ENCODE peak calls at places on chromosomes 12 and 14, in five cellular contexts. One of them, this sample, is unnamed.

GRCh38 chr12:75862692-75863471 is 168.7 kb downstream of the PHLDA1 start:
- DNase-seq in neuronal stem cell: no peak
- DNase-seq in endothelial cell of umbilical vein: peak
- DNase-seq in IMR-90: peak
- DNase-seq in NT2/D1: no peak
- DNase-seq in this sample: no peak

GRCh38 chr14:28097585-28097984 is 669.0 kb upstream of the FOXG1 start:
- DNase-seq in neuronal stem cell: no peak
- DNase-seq in IMR-90: no peak
- DNase-seq in endothelial cell of umbilical vein: no peak
- DNase-seq in NT2/D1: no peak
- DNase-seq in this sample: no peak

GRCh38 chr14:52948039-52948438 is 2.8 kb downstream of the FERMT2 start:
- DNase-seq in IMR-90: no peak
- DNase-seq in NT2/D1: no peak
- DNase-seq in neuronal stem cell: no peak
- DNase-seq in endothelial cell of umbilical vein: no peak
- DNase-seq in this sample: no peak

GRCh38 chr12:47801170-47801903 is 18.4 kb downstream of the HDAC7 start:
- DNase-seq in neuronal stem cell: no peak
- DNase-seq in endothelial cell of umbilical vein: peak
- DNase-seq in NT2/D1: no peak
- DNase-seq in IMR-90: no peak
- DNase-seq in this sample: no peak

GRCh38 chr14:54188036-54188666 is 208.7 kb upstream of the CDKN3 start:
- DNase-seq in neuronal stem cell: no peak
- DNase-seq in endothelial cell of umbilical vein: no peak
- DNase-seq in IMR-90: no peak
- DNase-seq in NT2/D1: no peak
- DNase-seq in this sample: no peak

GRCh38 chr14:74085828-74086227 is 1.1 kb downstream of the LIN52 start:
- DNase-seq in neuronal stem cell: no peak
- DNase-seq in IMR-90: no peak
- DNase-seq in NT2/D1: no peak
- DNase-seq in endothelial cell of umbilical vein: no peak
- DNase-seq in this sample: peak

GRCh38 chr12:6294156-6294532 is 16.3 kb upstream of the PLEKHG6 start:
- DNase-seq in neuronal stem cell: no peak
- DNase-seq in IMR-90: no peak
- DNase-seq in NT2/D1: no peak
- DNase-seq in endothelial cell of umbilical vein: no peak
- DNase-seq in this sample: no peak

GRCh38 chr14:104239866-104240301 is 101.5 kb downstream of the KIF26A start:
- DNase-seq in NT2/D1: no peak
- DNase-seq in IMR-90: no peak
- DNase-seq in neuronal stem cell: no peak
- DNase-seq in endothelial cell of umbilical vein: no peak
- DNase-seq in this sample: no peak

GRCh38 chr14:69298131-69299071 is 38.4 kb downstream of the GALNT16 start:
- DNase-seq in endothelial cell of umbilical vein: no peak
- DNase-seq in IMR-90: no peak
- DNase-seq in neuronal stem cell: no peak
- DNase-seq in NT2/D1: no peak
- DNase-seq in this sample: no peak

GRCh38 chr12:70759161-70759918 is 122.1 kb upstream of the PTPRB start:
- DNase-seq in endothelial cell of umbilical vein: no peak
- DNase-seq in neuronal stem cell: no peak
- DNase-seq in IMR-90: no peak
- DNase-seq in NT2/D1: no peak
- DNase-seq in this sample: no peak

GRCh38 chr14:27553820-27554219 is 956.0 kb upstream of the NOVA1 start:
- DNase-seq in IMR-90: no peak
- DNase-seq in endothelial cell of umbilical vein: peak
- DNase-seq in neuronal stem cell: no peak
- DNase-seq in NT2/D1: no peak
- DNase-seq in this sample: no peak

GRCh38 chr12:113184098-113184899 is 979 bp downstream of the DDX54 start:
- DNase-seq in NT2/D1: no peak
- DNase-seq in endothelial cell of umbilical vein: no peak
- DNase-seq in neuronal stem cell: no peak
- DNase-seq in IMR-90: no peak
- DNase-seq in this sample: no peak

GRCh38 chr14:24430682-24431568 is 1.2 kb downstream of the KHNYN start:
- DNase-seq in endothelial cell of umbilical vein: peak
- DNase-seq in IMR-90: peak
- DNase-seq in neuronal stem cell: no peak
- DNase-seq in NT2/D1: no peak
- DNase-seq in this sample: peak

GRCh38 chr12:124646385-124647230 is 79.2 kb upstream of the NCOR2 start:
- DNase-seq in endothelial cell of umbilical vein: no peak
- DNase-seq in NT2/D1: no peak
- DNase-seq in neuronal stem cell: no peak
- DNase-seq in IMR-90: no peak
- DNase-seq in this sample: no peak

GRCh38 chr14:49915085-49915484 is 22.2 kb downstream of the ARF6 start:
- DNase-seq in IMR-90: no peak
- DNase-seq in neuronal stem cell: no peak
- DNase-seq in endothelial cell of umbilical vein: no peak
- DNase-seq in NT2/D1: no peak
- DNase-seq in this sample: no peak

GRCh38 chr12:117714203-117714602 is 254.6 kb downstream of the KSR2 start:
- DNase-seq in IMR-90: no peak
- DNase-seq in NT2/D1: no peak
- DNase-seq in neuronal stem cell: no peak
- DNase-seq in endothelial cell of umbilical vein: no peak
- DNase-seq in this sample: no peak

GRCh38 chr12:70271025-70271424 is 27.8 kb downstream of the CNOT2 start:
- DNase-seq in neuronal stem cell: no peak
- DNase-seq in NT2/D1: no peak
- DNase-seq in IMR-90: no peak
- DNase-seq in endothelial cell of umbilical vein: no peak
- DNase-seq in this sample: no peak

GRCh38 chr12:45303955-45304354 is 88.1 kb downstream of the ANO6 start:
- DNase-seq in NT2/D1: no peak
- DNase-seq in endothelial cell of umbilical vein: no peak
- DNase-seq in IMR-90: no peak
- DNase-seq in neuronal stem cell: no peak
- DNase-seq in this sample: no peak

GRCh38 chr12:30878034-30878433 is 48.5 kb upstream of the TSPAN11 start:
- DNase-seq in NT2/D1: no peak
- DNase-seq in neuronal stem cell: no peak
- DNase-seq in IMR-90: no peak
- DNase-seq in endothelial cell of umbilical vein: no peak
- DNase-seq in this sample: no peak

GRCh38 chr12:46886541-46887041 is 60.8 kb upstream of the SLC38A4 start:
- DNase-seq in IMR-90: peak
- DNase-seq in endothelial cell of umbilical vein: no peak
- DNase-seq in neuronal stem cell: no peak
- DNase-seq in NT2/D1: no peak
- DNase-seq in this sample: no peak

GRCh38 chr14:105616802-105617192 is 90.4 kb downstream of the TMEM121 start:
- DNase-seq in IMR-90: no peak
- DNase-seq in endothelial cell of umbilical vein: no peak
- DNase-seq in neuronal stem cell: no peak
- DNase-seq in NT2/D1: no peak
- DNase-seq in this sample: no peak

GRCh38 chr14:68819260-68819691 is 26.4 kb upstream of the ZFP36L1 start:
- DNase-seq in endothelial cell of umbilical vein: no peak
- DNase-seq in NT2/D1: peak
- DNase-seq in neuronal stem cell: no peak
- DNase-seq in IMR-90: peak
- DNase-seq in this sample: no peak

GRCh38 chr12:54294152-54294913 is 6.5 kb downstream of the NFE2 start:
- DNase-seq in IMR-90: no peak
- DNase-seq in neuronal stem cell: peak
- DNase-seq in endothelial cell of umbilical vein: peak
- DNase-seq in NT2/D1: no peak
- DNase-seq in this sample: peak

GRCh38 chr12:54294914-54295566 is 5.8 kb downstream of the NFE2 start:
- DNase-seq in NT2/D1: no peak
- DNase-seq in IMR-90: no peak
- DNase-seq in neuronal stem cell: no peak
- DNase-seq in endothelial cell of umbilical vein: no peak
- DNase-seq in this sample: no peak

GRCh38 chr12:54292931-54293241 is 7.9 kb downstream of the NFE2 start:
- DNase-seq in neuronal stem cell: no peak
- DNase-seq in IMR-90: no peak
- DNase-seq in NT2/D1: no peak
- DNase-seq in endothelial cell of umbilical vein: no peak
- DNase-seq in this sample: no peak

GRCh38 chr12:54296393-54297121 is 4.3 kb downstream of the NFE2 start:
- DNase-seq in endothelial cell of umbilical vein: no peak
- DNase-seq in IMR-90: no peak
- DNase-seq in neuronal stem cell: no peak
- DNase-seq in NT2/D1: no peak
- DNase-seq in this sample: no peak

DNA sequence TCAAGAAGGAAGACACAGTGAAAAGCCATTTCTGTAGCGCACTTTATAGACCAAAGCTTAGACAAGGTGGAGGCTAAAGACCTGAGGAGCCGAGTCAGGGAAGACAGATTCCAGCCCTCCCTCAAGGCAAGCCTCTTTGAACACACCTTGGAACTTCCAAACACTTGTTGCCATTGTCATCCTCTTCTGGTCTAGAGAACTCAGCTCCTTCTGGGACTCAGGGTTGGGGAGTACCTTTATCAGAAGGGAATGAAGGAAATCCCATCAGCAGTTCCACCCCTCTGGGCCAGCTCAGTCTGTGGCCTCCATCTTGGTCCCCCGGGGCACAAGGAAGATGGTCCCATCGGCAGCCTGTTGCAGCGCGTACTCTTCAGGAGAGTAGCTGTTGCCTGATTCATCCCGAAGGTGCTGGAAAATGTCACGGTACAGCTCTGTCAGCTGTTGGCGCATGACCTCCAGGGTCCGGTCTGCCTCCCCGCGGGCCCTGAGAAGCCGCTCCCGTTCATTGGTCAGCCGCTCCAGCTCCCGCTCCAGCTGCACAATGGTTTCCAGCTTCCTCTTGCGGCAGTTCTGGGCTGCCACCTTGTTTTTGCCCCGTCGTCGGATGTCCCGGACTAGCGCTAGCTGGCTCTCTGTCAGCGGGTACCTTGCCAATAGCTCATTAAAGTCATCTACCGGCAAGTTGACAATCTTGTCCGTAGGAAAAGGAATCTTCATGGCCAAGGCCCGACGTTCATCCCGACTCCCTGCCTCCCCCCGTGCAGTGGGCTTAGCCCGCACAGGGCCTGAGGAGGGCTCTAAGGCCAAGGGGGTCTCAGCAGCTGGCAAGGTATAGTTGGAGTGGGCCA is 8.5 kb downstream of the NFE2 start:
- DNase-seq in neuronal stem cell: no peak
- DNase-seq in NT2/D1: no peak
- DNase-seq in IMR-90: no peak
- DNase-seq in endothelial cell of umbilical vein: no peak
- DNase-seq in this sample: no peak
- H3K9ac ChIP-seq in neuronal stem cell: no peak
- H3K9ac ChIP-seq in NT2/D1: no peak
- H3K9ac ChIP-seq in IMR-90: no peak
- H3K9ac ChIP-seq in endothelial cell of umbilical vein: no peak
- H3K9ac ChIP-seq in this sample: no peak

GRCh38 chr12:34602213-34602940 is 580.1 kb downstream of the ALG10 start:
- DNase-seq in IMR-90: no peak
- DNase-seq in neuronal stem cell: no peak
- DNase-seq in endothelial cell of umbilical vein: no peak
- DNase-seq in NT2/D1: no peak
- DNase-seq in this sample: no peak
- H3K9ac ChIP-seq in IMR-90: no peak
- H3K9ac ChIP-seq in neuronal stem cell: no peak
- H3K9ac ChIP-seq in endothelial cell of umbilical vein: no peak
- H3K9ac ChIP-seq in NT2/D1: no peak
- H3K9ac ChIP-seq in this sample: no peak

GRCh38 chr12:14239350-14239934 is 126.0 kb upstream of the ATF7IP start:
- DNase-seq in endothelial cell of umbilical vein: no peak
- DNase-seq in neuronal stem cell: no peak
- DNase-seq in NT2/D1: no peak
- DNase-seq in IMR-90: no peak
- DNase-seq in this sample: peak
- H3K9ac ChIP-seq in endothelial cell of umbilical vein: no peak
- H3K9ac ChIP-seq in neuronal stem cell: no peak
- H3K9ac ChIP-seq in NT2/D1: no peak
- H3K9ac ChIP-seq in IMR-90: no peak
- H3K9ac ChIP-seq in this sample: peak

GRCh38 chr12:59452259-59452658 is 143.6 kb upstream of the SLC16A7 start:
- DNase-seq in neuronal stem cell: no peak
- DNase-seq in endothelial cell of umbilical vein: peak
- DNase-seq in NT2/D1: no peak
- DNase-seq in IMR-90: peak
- DNase-seq in this sample: no peak
- H3K9ac ChIP-seq in neuronal stem cell: no peak
- H3K9ac ChIP-seq in endothelial cell of umbilical vein: no peak
- H3K9ac ChIP-seq in NT2/D1: no peak
- H3K9ac ChIP-seq in IMR-90: no peak
- H3K9ac ChIP-seq in this sample: no peak

DNA sequence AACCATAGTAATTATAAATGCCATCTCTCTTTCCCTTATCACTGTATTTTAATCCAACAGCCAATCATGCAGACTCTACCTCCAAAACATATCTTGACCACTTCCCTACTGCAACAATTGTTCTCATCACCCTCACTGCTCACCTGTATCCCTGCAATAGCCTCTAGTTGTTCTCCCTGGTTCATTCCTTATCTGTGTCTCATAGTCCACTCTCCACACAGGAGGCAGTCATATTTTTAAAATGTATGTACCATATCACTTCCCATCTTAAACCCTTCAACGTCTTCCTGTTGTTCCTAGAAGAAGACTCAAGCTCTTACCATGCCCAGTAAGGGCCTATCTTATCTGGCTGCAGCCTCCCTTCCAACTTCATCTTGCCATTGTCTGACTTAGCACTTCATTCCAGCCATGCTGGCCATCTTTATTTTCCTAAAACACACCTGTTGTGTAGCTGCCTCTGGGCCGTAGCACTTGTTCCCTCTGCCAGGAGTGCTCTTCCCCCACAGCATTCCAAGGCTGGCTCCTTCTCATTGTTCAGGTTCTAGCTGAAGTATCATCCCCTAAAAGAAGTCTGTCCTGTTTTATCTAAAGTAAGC is 27.8 kb upstream of the BHLHE41 start:
- DNase-seq in NT2/D1: no peak
- DNase-seq in IMR-90: no peak
- DNase-seq in endothelial cell of umbilical vein: no peak
- DNase-seq in neuronal stem cell: no peak
- DNase-seq in this sample: no peak
- H3K9ac ChIP-seq in NT2/D1: no peak
- H3K9ac ChIP-seq in IMR-90: no peak
- H3K9ac ChIP-seq in endothelial cell of umbilical vein: no peak
- H3K9ac ChIP-seq in neuronal stem cell: no peak
- H3K9ac ChIP-seq in this sample: no peak

This sample was measured in MM.1S.